ENCODE peak calls at places on chromosomes 12 and 14, in four cellular contexts. One of them, this sample, is unnamed. For H3K9me2, the result is how much of the 10 kb centered on the place peaks cover.

GRCh38 chr14:21924479-21924878 is 250.9 kb upstream of the OR4E1 start:
- DNase-seq in HCT116: no peak
- DNase-seq in PC-3: no peak
- DNase-seq in GM23338: peak
- DNase-seq in this sample: no peak

GRCh38 chr14:102727336-102728095 is 49.7 kb upstream of the TRAF3 start:
- DNase-seq in HCT116: no peak
- DNase-seq in PC-3: no peak
- DNase-seq in GM23338: no peak
- DNase-seq in this sample: no peak

GRCh38 chr14:83707056-83707455 is 1822.9 kb upstream of the FLRT2 start:
- DNase-seq in GM23338: no peak
- DNase-seq in HCT116: no peak
- DNase-seq in PC-3: peak
- DNase-seq in this sample: no peak

GRCh38 chr12:52063986-52064649 is 5.7 kb upstream of the ATG101 start:
- DNase-seq in GM23338: no peak
- DNase-seq in HCT116: no peak
- DNase-seq in PC-3: peak
- DNase-seq in this sample: no peak

GRCh38 chr14:90727082-90727481 is 89.1 kb downstream of the TTC7B start:
- DNase-seq in GM23338: no peak
- DNase-seq in PC-3: no peak
- DNase-seq in HCT116: no peak
- DNase-seq in this sample: no peak

GRCh38 chr12:120598674-120599463 is 17.7 kb upstream of the POP5 start:
- DNase-seq in PC-3: peak
- DNase-seq in GM23338: no peak
- DNase-seq in HCT116: no peak
- DNase-seq in this sample: no peak

GRCh38 chr14:61953602-61954001 is 191.4 kb downstream of the SNAPC1 start:
- DNase-seq in PC-3: no peak
- DNase-seq in HCT116: no peak
- DNase-seq in GM23338: no peak
- DNase-seq in this sample: no peak

GRCh38 chr12:92270501-92270900 is 124.9 kb upstream of the BTG1 start:
- DNase-seq in PC-3: no peak
- DNase-seq in GM23338: no peak
- DNase-seq in HCT116: no peak
- DNase-seq in this sample: no peak

GRCh38 chr12:46494424-46494823 is 121.9 kb upstream of the SLC38A2 start:
- DNase-seq in GM23338: peak
- DNase-seq in HCT116: no peak
- DNase-seq in PC-3: peak
- DNase-seq in this sample: no peak

GRCh38 chr14:56738020-56738419 is 72.3 kb downstream of the OTX2 start:
- DNase-seq in GM23338: no peak
- DNase-seq in PC-3: no peak
- DNase-seq in HCT116: no peak
- DNase-seq in this sample: no peak

GRCh38 chr14:77562681-77563080 is 53.8 kb downstream of the SPTLC2 start:
- DNase-seq in HCT116: no peak
- DNase-seq in PC-3: peak
- DNase-seq in GM23338: no peak
- DNase-seq in this sample: no peak

GRCh38 chr12:68978678-68979077 is 45.7 kb upstream of the CPM start:
- DNase-seq in GM23338: no peak
- DNase-seq in PC-3: no peak
- DNase-seq in HCT116: no peak
- DNase-seq in this sample: no peak

GRCh38 chr14:86838363-86838762 is 1154.6 kb downstream of the GALC start:
- DNase-seq in HCT116: no peak
- DNase-seq in PC-3: peak
- DNase-seq in GM23338: no peak
- DNase-seq in this sample: no peak

GRCh38 chr12:32400114-32400672 is 835 bp downstream of the FGD4 start:
- DNase-seq in GM23338: peak
- DNase-seq in HCT116: peak
- DNase-seq in PC-3: peak
- DNase-seq in this sample: peak

GRCh38 chr14:90625445-90625844 is 190.8 kb downstream of the TTC7B start:
- DNase-seq in PC-3: no peak
- DNase-seq in HCT116: no peak
- DNase-seq in GM23338: no peak
- DNase-seq in this sample: no peak

DNA sequence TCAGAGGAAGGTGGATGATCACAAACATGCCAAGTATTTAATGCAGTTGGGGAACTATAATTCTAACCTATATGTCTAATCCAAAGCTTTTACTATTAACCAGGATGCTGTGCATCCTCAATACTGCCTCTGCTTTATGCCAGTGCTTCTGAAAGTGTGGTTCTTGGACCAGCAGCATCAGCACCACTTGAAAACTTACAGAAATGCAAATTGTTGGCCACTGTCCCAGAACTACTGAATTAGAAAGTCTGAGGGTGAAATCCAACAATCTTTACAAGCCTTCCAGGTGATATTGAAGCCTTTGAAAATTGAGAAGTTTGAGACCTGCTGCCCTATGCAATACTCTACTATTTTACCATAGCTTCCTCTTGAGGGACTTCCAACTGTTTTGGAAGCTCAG is 336.9 kb upstream of the NAV3 start:
- DNase-seq in PC-3: no peak
- DNase-seq in GM23338: no peak
- DNase-seq in HCT116: no peak
- DNase-seq in this sample: no peak
- H3K9me2 ChIP-seq in PC-3: under half
- H3K9me2 ChIP-seq in GM23338: under half
- H3K9me2 ChIP-seq in HCT116: under half
- H3K9me2 ChIP-seq in this sample: under half

GRCh38 chr12:5155866-5156265 is 112.2 kb downstream of the KCNA5 start:
- DNase-seq in HCT116: no peak
- DNase-seq in PC-3: no peak
- DNase-seq in GM23338: no peak
- DNase-seq in this sample: no peak

GRCh38 chr12:5165296-5165970 is 121.8 kb downstream of the KCNA5 start:
- DNase-seq in GM23338: no peak
- DNase-seq in HCT116: no peak
- DNase-seq in PC-3: peak
- DNase-seq in this sample: no peak

GRCh38 chr12:5163661-5164060 is 120.0 kb downstream of the KCNA5 start:
- DNase-seq in GM23338: no peak
- DNase-seq in PC-3: no peak
- DNase-seq in HCT116: no peak
- DNase-seq in this sample: no peak

DNA sequence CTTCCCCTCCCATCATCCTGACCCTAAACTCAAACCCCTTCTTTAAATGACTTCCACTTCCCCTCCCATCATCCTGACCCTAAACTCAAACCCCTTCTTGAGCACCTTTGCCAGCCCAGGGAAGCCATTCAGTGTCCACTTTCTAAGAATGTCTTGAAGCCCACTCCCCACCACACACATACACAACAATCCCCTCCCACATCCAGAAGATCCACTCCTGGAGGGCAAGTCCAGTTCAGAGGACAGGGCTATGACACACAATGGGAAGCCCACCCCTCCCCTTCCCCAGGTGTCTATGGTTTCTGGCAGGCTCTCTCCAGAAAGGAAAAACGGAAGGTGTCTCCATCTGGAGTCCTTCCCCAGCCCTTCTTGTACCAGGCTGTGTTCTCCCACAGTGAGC is 117.1 kb downstream of the KCNA5 start:
- DNase-seq in GM23338: no peak
- DNase-seq in HCT116: no peak
- DNase-seq in PC-3: no peak
- DNase-seq in this sample: no peak
- H3K9me2 ChIP-seq in GM23338: under half
- H3K9me2 ChIP-seq in HCT116: under half
- H3K9me2 ChIP-seq in PC-3: under half
- H3K9me2 ChIP-seq in this sample: under half

DNA sequence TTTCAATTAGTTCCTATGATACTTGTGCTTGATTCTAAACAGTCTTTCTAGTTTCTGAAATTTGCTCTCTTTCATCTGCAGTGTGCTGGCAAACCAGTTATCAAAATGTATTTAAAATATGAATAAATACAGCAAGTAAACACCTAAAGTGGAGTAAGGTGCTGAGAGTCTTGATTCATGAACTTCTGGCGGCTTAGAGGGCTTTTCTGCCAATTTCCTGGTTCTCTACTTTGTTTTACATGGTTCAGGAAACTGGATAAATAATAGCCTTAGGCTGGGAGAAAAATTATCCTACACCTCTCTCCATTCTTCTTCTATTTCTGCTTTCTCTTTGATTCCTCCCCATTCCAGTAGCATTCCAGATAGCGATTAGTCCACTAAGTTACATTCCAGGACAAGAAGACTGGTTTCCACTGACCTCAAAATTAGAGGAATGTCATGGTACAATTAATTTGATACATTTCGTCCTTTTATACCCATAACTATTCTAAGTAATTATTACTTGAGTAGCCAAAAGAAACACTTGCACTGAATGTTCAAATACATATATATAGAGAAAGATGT is 14.9 kb downstream of the ATP2B1 start:
- DNase-seq in GM23338: no peak
- DNase-seq in HCT116: no peak
- DNase-seq in PC-3: no peak
- DNase-seq in this sample: no peak
- H3K9me2 ChIP-seq in GM23338: under half
- H3K9me2 ChIP-seq in HCT116: under half
- H3K9me2 ChIP-seq in PC-3: under half
- H3K9me2 ChIP-seq in this sample: under half

GRCh38 chr12:64440100-64440499 is 11.8 kb upstream of the TBK1 start:
- DNase-seq in PC-3: no peak
- DNase-seq in GM23338: no peak
- DNase-seq in HCT116: no peak
- DNase-seq in this sample: no peak
- H3K9me2 ChIP-seq in PC-3: under half
- H3K9me2 ChIP-seq in GM23338: under half
- H3K9me2 ChIP-seq in HCT116: under half
- H3K9me2 ChIP-seq in this sample: under half

GRCh38 chr12:124577986-124578385 is 10.6 kb upstream of the NCOR2 start:
- DNase-seq in HCT116: no peak
- DNase-seq in PC-3: no peak
- DNase-seq in GM23338: no peak
- DNase-seq in this sample: no peak
- H3K9me2 ChIP-seq in HCT116: under half
- H3K9me2 ChIP-seq in PC-3: under half
- H3K9me2 ChIP-seq in GM23338: under half
- H3K9me2 ChIP-seq in this sample: under half

DNA sequence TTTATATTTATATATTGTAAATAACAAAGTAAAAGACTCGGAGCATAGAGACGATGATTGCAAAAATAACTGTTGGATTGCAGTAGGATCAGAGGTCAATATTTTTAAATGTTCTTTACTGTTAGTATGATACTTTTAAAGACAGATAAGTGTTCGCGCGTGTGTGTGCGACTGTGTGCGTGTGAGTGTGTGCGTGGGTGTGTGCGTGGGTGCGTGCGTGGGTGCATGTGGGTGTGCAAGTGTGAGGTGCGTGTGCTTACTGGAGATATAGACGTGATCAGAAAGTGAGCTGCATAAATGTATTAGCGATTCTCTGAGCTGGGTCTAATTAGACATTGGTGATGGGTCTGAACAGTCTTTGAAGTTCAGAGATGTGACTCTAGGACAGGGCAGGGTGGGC is 142.9 kb downstream of the RIMBP2 start:
- DNase-seq in HCT116: no peak
- DNase-seq in PC-3: no peak
- DNase-seq in GM23338: no peak
- DNase-seq in this sample: no peak
- H3K9me2 ChIP-seq in HCT116: under half
- H3K9me2 ChIP-seq in PC-3: under half
- H3K9me2 ChIP-seq in GM23338: under half
- H3K9me2 ChIP-seq in this sample: under half

GRCh38 chr12:57738661-57739237 is at the start of gene AGAP2:
- DNase-seq in GM23338: peak
- DNase-seq in PC-3: no peak
- DNase-seq in HCT116: no peak
- DNase-seq in this sample: peak

GRCh38 chr12:57735952-57736742 is 2.4 kb downstream of the AGAP2 start:
- DNase-seq in GM23338: peak
- DNase-seq in HCT116: no peak
- DNase-seq in PC-3: peak
- DNase-seq in this sample: peak

GRCh38 chr12:57736743-57737466 is 1.6 kb downstream of the AGAP2 start:
- DNase-seq in GM23338: peak
- DNase-seq in HCT116: no peak
- DNase-seq in PC-3: no peak
- DNase-seq in this sample: no peak

GRCh38 chr12:57738142-57738474 is 434 bp downstream of the AGAP2 start:
- DNase-seq in GM23338: no peak
- DNase-seq in HCT116: no peak
- DNase-seq in PC-3: no peak
- DNase-seq in this sample: no peak

GRCh38 chr12:57737467-57738141 is 938 bp downstream of the AGAP2 start:
- DNase-seq in GM23338: peak
- DNase-seq in PC-3: no peak
- DNase-seq in HCT116: no peak
- DNase-seq in this sample: peak
- H3K9me2 ChIP-seq in GM23338: under half
- H3K9me2 ChIP-seq in PC-3: under half
- H3K9me2 ChIP-seq in HCT116: under half
- H3K9me2 ChIP-seq in this sample: under half

This sample was measured in SK-N-SH.